ENCODE peak calls at places on chromosomes 3 and 15, in six cellular contexts. Y, X, G, M, J and N are unnamed samples.

GRCh38 chr3:107522510-107523360 is at the start of gene BBX:
- DNase-seq in G (peak; percentile 88), J (peak; percentile 88), M (peak; percentile 97), Y (peak; percentile 98), X (peak; percentile 99), N (peak; percentile 95)

GRCh38 chr3:108006077-108006675 is 84.7 kb downstream of the CD47 start:
- DNase-seq in Y (peak; percentile 27), G (peak; percentile 11), X (peak; percentile 60), J (no peak), M (no peak), N (peak; percentile 9)

GRCh38 chr15:22888120-22888859 is 49.8 kb downstream of the NIPA2 start:
- DNase-seq in M (no peak), G (no peak), J (no peak), Y (peak; percentile 71), X (peak; percentile 46), N (no peak)

GRCh38 chr15:23686466-23687142 is 501 bp downstream of the NDN start:
- DNase-seq in Y (no peak), J (no peak), G (no peak), X (peak; percentile 2), M (no peak), N (no peak)

GRCh38 chr3:108132727-108133373 is 42.0 kb upstream of the CD47 start:
- DNase-seq in Y (peak; percentile 42), X (peak; percentile 70), M (no peak), G (no peak), J (no peak), N (peak; percentile 35)

GRCh38 chr3:131730581-131730980 is 227.8 kb upstream of the MRPL3 start:
- DNase-seq in Y (no peak), M (no peak), G (no peak), J (no peak), X (no peak), N (no peak)

GRCh38 chr15:25910832-25911231 is 47.7 kb upstream of the ATP10A start:
- DNase-seq in J (no peak), X (no peak), G (no peak), M (no peak), Y (no peak), N (no peak)

GRCh38 chr3:149180057-149180573 is 41.5 kb downstream of the CP start:
- DNase-seq in Y (peak; percentile 99), G (peak; percentile 17), M (no peak), J (peak; percentile 60), X (peak; percentile 95), N (peak; percentile 96)

GRCh38 chr3:115204470-115204869 is 57.4 kb upstream of the ZBTB20 start:
- DNase-seq in J (no peak), G (peak; percentile 66), M (no peak), Y (no peak), X (no peak), N (no peak)

GRCh38 chr3:48514431-48515227 is 10.7 kb upstream of the SHISA5 start:
- DNase-seq in M (no peak), X (no peak), J (no peak), G (no peak), Y (no peak), N (no peak)

GRCh38 chr3:17258823-17259436 is 374.2 kb downstream of the PLCL2 start:
- DNase-seq in X (peak; percentile 51), Y (peak; percentile 45), G (peak; percentile 14), M (no peak), J (peak; percentile 41), N (peak; percentile 51)

GRCh38 chr3:158165730-158166129 is 55.8 kb downstream of the RSRC1 start:
- DNase-seq in M (no peak), X (no peak), J (no peak), Y (no peak), G (no peak), N (no peak)
- TF ChIP-seq MYC in M (no peak), X (no peak), J (no peak), Y (no peak), G (no peak), N (no peak)

GRCh38 chr3:41997702-41998551 is 36.0 kb upstream of the ULK4 start:
- DNase-seq in X (no peak), M (no peak), G (no peak), J (no peak), Y (no peak), N (no peak)
- TF ChIP-seq MAX in X (no peak), M (no peak), G (no peak), J (no peak), Y (no peak), N (no peak)

GRCh38 chr15:60155661-60156060 is 151.6 kb downstream of the FOXB1 start:
- DNase-seq in Y (no peak), M (no peak), G (no peak), X (no peak), J (no peak), N (no peak)
- H3K4me3 ChIP-seq in Y (no peak overlapping the region), M (no peak overlapping the region), G (no peak overlapping the region), X (no peak overlapping the region), J (no peak overlapping the region), N (no peak overlapping the region)

DNA sequence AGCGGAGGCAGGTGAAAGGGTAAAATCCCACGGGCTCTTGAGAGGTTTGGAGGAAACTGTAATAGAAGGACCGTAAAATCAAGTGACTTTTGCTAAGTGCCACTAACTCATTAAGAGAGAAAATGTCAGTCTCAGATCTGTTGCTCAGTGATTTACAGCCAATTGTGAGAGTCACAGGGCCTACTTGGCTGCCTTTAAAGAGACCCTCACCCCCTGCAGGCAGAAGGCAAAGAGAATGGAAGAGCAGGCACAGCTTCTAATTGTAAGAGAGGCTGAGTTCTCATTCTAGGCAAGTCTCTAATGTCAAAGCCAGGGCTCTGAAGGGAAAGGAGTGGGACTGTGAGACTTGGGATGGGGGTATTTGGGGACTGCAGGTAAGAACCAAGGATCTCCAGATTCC is 9.3 kb upstream of the SYNM start:
- DNase-seq in J (no peak), G (no peak), X (no peak), M (no peak), Y (no peak), N (no peak)
- TF ChIP-seq MYC in J (no peak), G (no peak), X (no peak), M (no peak), Y (no peak), N (no peak)

DNA sequence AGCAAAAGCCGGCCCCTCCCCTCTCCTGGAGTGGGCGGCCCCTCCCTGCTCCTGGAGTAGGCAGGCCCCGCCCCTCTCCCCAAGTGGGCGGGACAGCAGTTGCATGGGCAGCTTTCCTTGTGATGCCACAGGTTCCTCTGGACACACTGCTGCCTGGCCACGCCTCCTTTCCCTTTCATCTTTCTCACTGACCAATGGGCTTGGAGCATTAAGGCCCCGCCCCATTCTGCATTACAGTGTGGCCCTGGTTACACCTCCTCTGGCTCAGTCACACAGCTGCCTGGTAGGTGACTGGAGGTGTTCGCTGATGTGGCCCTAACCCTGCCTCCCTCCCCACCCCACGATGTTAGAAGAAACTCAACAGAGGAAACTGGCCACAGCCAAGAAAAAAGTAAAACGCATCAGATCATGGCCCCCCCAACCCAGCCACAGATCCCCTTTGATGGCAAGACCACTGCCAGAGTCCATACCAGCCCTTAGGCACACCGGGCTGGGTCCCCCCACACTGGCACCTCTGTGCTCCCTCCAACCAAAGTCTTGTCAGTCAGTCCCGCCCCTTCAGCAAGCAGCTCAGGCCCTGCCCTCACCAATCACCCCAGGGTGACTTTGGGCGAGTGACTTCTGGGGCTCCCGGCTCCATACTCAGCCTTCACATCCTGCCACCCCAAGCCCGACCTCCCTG is 84.3 kb downstream of the ADAMTS7 start:
- DNase-seq in G (peak; percentile 28), X (no peak), Y (peak; percentile 81), J (peak; percentile 91), M (no peak), N (peak; percentile 62)
- TF ChIP-seq MAX in G (no peak), X (no peak), Y (no peak), J (no peak), M (no peak), N (no peak)

GRCh38 chr3:184567924-184568590 is 6.5 kb downstream of the EPHB3 start:
- DNase-seq in X (no peak), G (no peak), Y (no peak), M (no peak), J (no peak), N (peak; percentile 34)
- H3K4me3 ChIP-seq in X (no peak overlapping the region), G (no peak overlapping the region), Y (no peak overlapping the region), M (no peak overlapping the region), J (no peak overlapping the region), N (no peak overlapping the region)

DNA sequence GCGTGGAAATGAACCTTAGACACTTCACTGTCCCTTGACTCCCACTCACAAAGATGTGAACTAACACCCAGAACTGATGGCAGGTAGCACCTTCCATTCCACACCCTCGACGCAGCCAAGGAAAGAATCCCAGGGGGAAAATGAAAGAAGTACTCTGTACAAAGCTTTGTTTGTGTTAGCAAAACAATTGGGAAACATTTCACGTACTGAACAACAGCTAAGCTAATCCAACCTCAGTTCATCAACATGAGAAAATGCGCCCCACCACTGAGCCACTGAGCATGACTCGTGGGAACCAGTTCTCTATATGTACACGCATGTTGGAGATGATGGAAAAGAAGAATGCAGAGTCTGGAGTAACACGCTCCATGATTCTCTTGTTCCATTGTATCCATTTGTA is 32.0 kb downstream of the CORO2B start:
- DNase-seq in G (no peak), X (no peak), J (no peak), Y (no peak), M (no peak), N (no peak)
- TF ChIP-seq MYC in G (no peak), X (no peak), J (no peak), Y (no peak), M (no peak), N (no peak)

GRCh38 chr3:49602877-49603411 is 48.7 kb downstream of the BSN start:
- DNase-seq in X (no peak), J (no peak), M (no peak), Y (no peak), G (no peak), N (no peak)
- TF ChIP-seq MAX in X (no peak), J (no peak), M (no peak), Y (no peak), G (no peak), N (no peak)

DNA sequence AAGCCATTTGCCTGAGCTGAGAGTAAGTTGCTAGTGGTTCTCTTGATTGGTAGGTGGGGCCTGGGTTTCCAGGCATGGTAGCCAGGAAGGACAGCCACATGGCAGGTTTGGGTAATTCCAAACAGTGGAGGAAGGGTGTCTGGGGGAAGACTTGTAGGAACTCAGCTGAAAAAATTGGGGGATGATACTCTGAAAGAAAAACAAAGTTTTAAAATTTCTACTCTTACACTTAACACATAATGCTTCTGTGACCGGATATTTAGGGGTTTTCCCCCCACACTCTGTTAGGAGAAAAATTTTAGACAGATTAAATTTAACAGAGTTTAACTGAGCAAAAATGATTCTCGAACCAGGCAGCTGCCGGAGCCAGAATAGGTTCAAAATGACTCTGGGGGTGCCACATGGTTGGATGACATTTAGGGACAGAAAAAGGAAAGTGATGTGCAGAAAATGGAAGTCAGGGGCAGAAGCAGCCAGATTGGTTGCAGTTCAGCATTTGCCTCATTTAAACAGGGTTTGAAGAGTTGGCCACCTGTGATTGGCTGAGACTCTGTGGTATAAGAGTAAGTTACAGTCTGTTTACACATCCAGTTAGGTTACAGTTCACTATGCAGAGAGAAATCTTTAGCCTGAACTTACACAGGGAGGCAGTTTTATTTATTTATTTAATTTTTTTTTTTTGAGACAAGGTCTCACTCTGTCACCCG is 8.1 kb downstream of the B2M start:
- DNase-seq in M (peak; percentile 91), G (peak; percentile 29), Y (no peak), J (no peak), X (no peak), N (peak; percentile 49)
- H3K4me3 ChIP-seq in M (no peak overlapping the region), G (no peak overlapping the region), Y (no peak overlapping the region), J (no peak overlapping the region), X (no peak overlapping the region), N (no peak overlapping the region)